ENCODE peak calls at places on chromosomes 16 and 17, in four cellular contexts. L is WTC11, H is HepG2, Q is K562. O is an unnamed sample.

GRCh38 chr17:58232707-58233156 is 5.7 kb upstream of the LPO start:
- DNase-seq in L (peak), H (no peak), Q (peak), O (no peak)

GRCh38 chr17:71023631-71024030 is 854.3 kb downstream of the KCNJ2 start:
- DNase-seq in L (no peak), H (no peak), Q (no peak), O (peak)

GRCh38 chr17:82884341-82884871 is 44.6 kb upstream of the ZNF750 start:
- DNase-seq in L (no peak), H (no peak), Q (no peak), O (no peak)

GRCh38 chr17:74478369-74479100 is 12.1 kb downstream of the CD300A start:
- DNase-seq in L (no peak), H (no peak), Q (no peak), O (no peak)

GRCh38 chr16:4064950-4065352 is 51.3 kb downstream of the ADCY9 start:
- DNase-seq in L (no peak), H (no peak), Q (no peak), O (no peak)

GRCh38 chr16:23155445-23156049 is 6.3 kb upstream of the USP31 start:
- DNase-seq in L (peak), H (no peak), Q (no peak), O (peak)

GRCh38 chr17:67658265-67658664 is 59.5 kb upstream of the NOL11 start:
- DNase-seq in L (no peak), H (no peak), Q (no peak), O (no peak)

GRCh38 chr16:14196011-14196410 is 124.9 kb downstream of the MRTFB start:
- DNase-seq in L (no peak), H (no peak), Q (no peak), O (no peak)

GRCh38 chr16:2493608-2494007 is 18.7 kb downstream of the TBC1D24 start:
- DNase-seq in L (no peak), H (no peak), Q (no peak), O (no peak)

GRCh38 chr17:80673152-80673920 is 128.7 kb downstream of the RPTOR start:
- DNase-seq in L (no peak), H (peak), Q (no peak), O (no peak)

GRCh38 chr17:80667462-80668277 is 123.0 kb downstream of the RPTOR start:
- DNase-seq in L (no peak), H (peak), Q (no peak), O (no peak)

GRCh38 chr17:80671823-80672105 is 127.1 kb downstream of the RPTOR start:
- DNase-seq in L (no peak), H (no peak), Q (no peak), O (no peak)

GRCh38 chr17:80668375-80669149 is 123.9 kb downstream of the RPTOR start:
- DNase-seq in L (no peak), H (peak), Q (no peak), O (no peak)

DNA sequence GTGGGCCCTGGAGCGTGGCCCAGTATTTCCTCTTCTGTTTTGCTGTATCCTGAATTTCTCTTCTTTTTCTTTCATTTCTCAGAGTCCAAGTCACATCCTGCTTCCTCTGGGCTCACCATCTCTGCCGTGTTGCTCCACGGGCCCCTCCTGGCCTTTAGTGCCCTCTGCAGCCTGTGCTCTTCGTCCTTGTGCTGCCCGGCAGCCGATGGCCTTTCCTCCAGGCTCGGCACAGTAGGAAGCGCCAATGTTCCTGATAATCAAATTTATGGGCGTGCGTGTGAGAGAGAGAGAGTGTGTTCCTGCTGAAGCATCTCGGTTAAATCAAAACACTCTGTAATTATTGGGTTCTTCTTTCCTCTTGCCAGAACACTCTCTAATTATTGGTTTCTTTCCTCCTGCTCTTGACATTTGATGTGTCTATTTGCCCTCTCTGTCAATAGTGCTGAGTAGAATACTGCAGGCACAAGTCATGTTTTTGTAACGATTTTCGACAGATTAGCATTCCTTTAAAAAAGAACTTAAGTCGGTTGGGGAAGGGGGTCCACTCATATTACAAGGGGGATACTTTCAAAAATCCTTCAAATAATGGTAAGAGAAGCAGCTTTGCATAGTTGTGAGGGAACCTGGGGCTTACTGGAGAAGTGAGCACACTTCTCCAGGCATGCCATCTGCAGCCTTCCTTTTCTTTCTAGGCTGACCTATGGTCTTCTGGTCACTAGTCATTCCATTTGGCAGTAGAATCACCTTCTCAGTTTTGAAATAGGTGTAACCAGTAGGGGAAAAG is 126.6 kb downstream of the RPTOR start:
- DNase-seq in L (no peak), H (no peak), Q (no peak), O (peak)
- TF ChIP-seq ELF4 in L (no peak), H (no peak), Q (no peak), O (no peak)

GRCh38 chr17:37818689-37819088 is 73.8 kb upstream of the HNF1B start:
- DNase-seq in L (no peak), H (no peak), Q (no peak), O (no peak)

GRCh38 chr17:37815516-37815915 is 70.7 kb upstream of the HNF1B start:
- DNase-seq in L (no peak), H (no peak), Q (no peak), O (no peak)

GRCh38 chr17:37816951-37817350 is 72.1 kb upstream of the HNF1B start:
- DNase-seq in L (no peak), H (no peak), Q (no peak), O (no peak)

DNA sequence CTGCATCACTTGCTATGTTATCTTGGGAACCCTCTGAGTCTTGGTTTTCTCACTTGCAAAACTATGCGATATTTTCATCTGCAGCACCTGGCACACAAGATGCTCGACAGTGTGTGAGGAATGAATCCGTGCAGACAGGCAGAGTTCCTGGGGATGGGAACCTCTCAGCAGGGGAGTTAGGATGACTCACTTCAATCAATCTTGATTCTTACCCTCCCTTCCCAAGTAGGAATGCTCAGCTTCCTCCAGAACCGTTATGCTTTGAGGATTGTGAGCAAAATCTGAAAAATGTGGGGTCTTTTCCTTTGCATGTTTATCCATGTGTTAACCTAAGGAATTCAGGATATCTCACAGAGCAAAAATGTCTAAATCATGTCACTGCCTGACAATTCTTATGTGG is 68.9 kb upstream of the HNF1B start:
- DNase-seq in L (no peak), H (no peak), Q (no peak), O (no peak)
- TF ChIP-seq ELF4 in L (no peak), H (no peak), Q (no peak), O (no peak)

DNA sequence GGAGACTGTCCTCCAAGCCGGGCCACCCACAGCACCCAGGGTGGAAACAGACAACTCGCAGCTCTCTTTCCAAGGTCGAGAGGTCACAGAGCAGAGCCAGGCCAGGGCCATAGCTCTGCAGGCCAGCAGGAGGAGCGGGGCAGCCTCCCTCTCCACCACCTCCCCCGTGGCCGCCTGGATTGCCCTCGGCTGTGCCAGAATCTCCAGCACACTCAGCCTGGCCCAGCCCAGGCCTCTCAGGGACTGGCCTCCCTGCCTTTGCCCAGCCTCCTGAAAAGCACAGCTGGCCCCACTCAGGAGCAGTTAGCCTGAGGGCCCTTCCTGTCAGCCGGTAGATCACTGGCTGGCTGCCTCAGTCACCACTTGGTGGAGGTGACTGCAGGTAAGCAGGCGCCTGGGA is 85.8 kb upstream of the SEC14L1 start:
- DNase-seq in L (no peak), H (no peak), Q (no peak), O (no peak)
- TF ChIP-seq ELF4 in L (no peak), H (no peak), Q (no peak), O (no peak)

GRCh38 chr16:19219836-19220235 is 51.8 kb downstream of the SYT17 start:
- DNase-seq in L (no peak), H (no peak), Q (no peak), O (no peak)
- TF ChIP-seq ELF4 in L (no peak), H (no peak), Q (no peak), O (no peak)

DNA sequence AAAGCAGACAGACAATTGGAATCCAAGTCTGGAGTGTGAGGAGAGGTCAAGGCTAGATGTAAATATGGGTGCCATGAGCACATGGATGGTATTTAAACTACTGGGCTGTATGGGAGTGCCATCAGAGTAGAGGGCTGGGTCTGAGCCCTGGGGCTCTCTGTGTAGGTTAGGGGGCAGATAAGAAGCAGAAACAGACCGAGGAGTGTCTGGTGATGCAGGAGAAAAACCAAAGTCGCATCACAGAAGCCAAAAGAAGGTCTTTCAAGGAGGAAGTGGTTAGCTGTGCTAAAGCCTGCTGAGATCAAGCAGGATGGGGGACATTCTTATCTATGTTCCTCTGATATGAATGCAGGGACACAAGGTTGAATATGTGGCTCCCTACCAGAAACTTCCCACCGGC is 1.9 kb downstream of the TSEN54 start:
- DNase-seq in L (no peak), H (no peak), Q (no peak), O (no peak)
- TF ChIP-seq ELF4 in L (no peak), H (no peak), Q (no peak), O (no peak)

GRCh38 chr16:67454852-67455251 is 23.9 kb downstream of the HSD11B2 start:
- DNase-seq in L (no peak), H (no peak), Q (no peak), O (no peak)

GRCh38 chr16:67458121-67458641 is 22.8 kb downstream of the ATP6V0D1 start:
- DNase-seq in L (no peak), H (no peak), Q (no peak), O (no peak)

GRCh38 chr16:67454104-67454503 is 23.2 kb downstream of the HSD11B2 start:
- DNase-seq in L (no peak), H (no peak), Q (no peak), O (no peak)

GRCh38 chr16:67457611-67458010 is 23.3 kb downstream of the ATP6V0D1 start:
- DNase-seq in L (no peak), H (no peak), Q (no peak), O (no peak)

DNA sequence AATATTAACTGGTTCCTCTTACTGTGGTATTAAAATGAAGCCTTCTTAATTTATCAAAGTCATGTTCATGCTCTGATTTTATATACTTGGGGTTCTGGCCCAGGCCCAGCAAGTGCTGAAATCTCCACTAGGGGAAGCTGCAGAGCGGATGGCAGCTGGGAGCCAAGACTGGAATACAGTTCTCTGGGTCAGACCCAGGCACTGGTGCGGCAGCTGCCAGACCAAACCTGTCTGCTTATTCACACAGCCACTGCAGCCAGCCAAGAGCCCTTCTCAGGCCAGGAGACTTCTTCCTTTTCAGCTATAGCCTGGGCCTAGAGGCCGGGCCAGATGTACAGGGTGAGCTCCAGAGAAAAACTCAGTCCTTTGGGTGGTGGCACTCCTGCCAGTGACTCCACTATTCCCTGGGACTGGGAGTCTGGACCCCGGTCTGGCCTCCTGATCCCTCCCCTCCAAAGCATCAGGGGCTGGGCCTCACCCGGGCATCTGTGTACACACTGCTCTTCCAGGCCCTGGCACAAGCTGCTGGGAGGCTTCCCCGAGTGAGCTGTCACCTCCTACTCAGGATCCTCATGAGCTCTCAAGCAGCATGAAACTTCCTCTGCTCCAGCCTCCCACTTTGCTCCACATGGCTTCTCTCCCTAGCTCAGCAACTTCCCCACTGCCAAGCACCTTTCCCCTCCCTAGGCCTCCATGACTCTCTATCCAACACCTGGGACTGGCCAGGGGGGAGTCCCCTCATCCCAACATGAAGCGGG is 24.4 kb downstream of the ATP6V0D1 start:
- DNase-seq in L (peak), H (no peak), Q (no peak), O (no peak)
- TF ChIP-seq ELF4 in L (no peak), H (no peak), Q (no peak), O (no peak)

GRCh38 chr16:85777583-85778310 is 21.6 kb downstream of the EMC8 start:
- DNase-seq in L (no peak), H (no peak), Q (no peak), O (no peak)
- TF ChIP-seq ELF4 in L (no peak), H (no peak), Q (no peak), O (no peak)

GRCh38 chr16:29154100-29154499 is 169.2 kb downstream of the LAT start:
- DNase-seq in L (no peak), H (no peak), Q (no peak), O (no peak)

GRCh38 chr16:29147710-29148425 is 163.0 kb downstream of the LAT start:
- DNase-seq in L (no peak), H (no peak), Q (no peak), O (no peak)

GRCh38 chr16:29154676-29155121 is 169.8 kb downstream of the LAT start:
- DNase-seq in L (no peak), H (no peak), Q (no peak), O (no peak)

GRCh38 chr16:29148867-29149272 is 164.0 kb downstream of the LAT start:
- DNase-seq in L (no peak), H (no peak), Q (no peak), O (no peak)

GRCh38 chr16:29151317-29151716 is 166.5 kb downstream of the LAT start:
- DNase-seq in L (no peak), H (peak), Q (no peak), O (no peak)
- TF ChIP-seq ELF4 in L (no peak), H (no peak), Q (no peak), O (no peak)

GRCh38 chr17:43406676-43407645 is 8.2 kb downstream of the ARL4D start:
- DNase-seq in L (no peak), H (no peak), Q (no peak), O (no peak)
- TF ChIP-seq ELF4 in L (no peak), H (no peak), Q (no peak), O (no peak)

O was measured in HEK293T.